ENCODE peak calls at places on chromosomes 2 and 18, in ten cellular contexts. O, L, D, P, U, T, X, C, K and Y are unnamed samples.

GRCh38 chr2:39160982-39161381 is 40.1 kb upstream of the SOS1 start:
- DNase-seq in O (peak; percentile 58), L (peak; percentile 70), D (no peak), P (no peak), U (no peak), T (no peak), X (no peak), C (no peak), K (no peak), Y (no peak)

GRCh38 chr2:17518212-17519154 is at the start of gene RAD51AP2:
- DNase-seq in O (peak; percentile 82), L (peak; percentile 66), D (peak; percentile 27), P (peak; percentile 46), U (peak; percentile 61), T (peak; percentile 16), X (peak; percentile 81), C (peak; percentile 61), K (no peak), Y (peak; percentile 74)

GRCh38 chr2:118380915-118381653 is 292.8 kb downstream of the INSIG2 start:
- DNase-seq in O (no peak), L (no peak), D (no peak), P (no peak), U (no peak), T (no peak), X (no peak), C (no peak), K (no peak), Y (no peak)

GRCh38 chr2:102735431-102736130 is 26.2 kb upstream of the TMEM182 start:
- DNase-seq in O (peak; percentile 12), L (peak; percentile 7), D (no peak), P (peak; percentile 36), U (no peak), T (peak; percentile 49), X (no peak), C (no peak), K (no peak), Y (no peak)

GRCh38 chr2:130338793-130339345 is 3.8 kb upstream of the IMP4 start:
- DNase-seq in O (no peak), L (no peak), D (no peak), P (no peak), U (no peak), T (no peak), X (no peak), C (no peak), K (no peak), Y (no peak)

GRCh38 chr2:175066411-175066810 is 61.2 kb upstream of the CHN1 start:
- DNase-seq in O (no peak), L (no peak), D (no peak), P (no peak), U (no peak), T (no peak), X (no peak), C (no peak), K (no peak), Y (no peak)

GRCh38 chr2:108620656-108621055 is 86.4 kb downstream of the LIMS1 start:
- DNase-seq in O (no peak), L (no peak), D (no peak), P (no peak), U (no peak), T (peak; percentile 61), X (no peak), C (no peak), K (no peak), Y (no peak)

GRCh38 chr2:39281391-39281790 is 37.6 kb upstream of the CDKL4 start:
- DNase-seq in O (no peak), L (no peak), D (no peak), P (no peak), U (no peak), T (no peak), X (no peak), C (no peak), K (no peak), Y (no peak)

GRCh38 chr18:48535956-48536355 is 2.9 kb upstream of the CTIF start:
- DNase-seq in O (no peak), L (no peak), D (no peak), P (no peak), U (no peak), T (no peak), X (no peak), C (no peak), K (no peak), Y (no peak)

GRCh38 chr18:45255142-45255890 is 360.0 kb upstream of the SLC14A2 start:
- DNase-seq in O (peak; percentile 89), L (peak; percentile 98), D (no peak), P (no peak), U (peak; percentile 83), T (no peak), X (no peak), C (no peak), K (no peak), Y (no peak)

GRCh38 chr2:204892506-204893255 is 347.4 kb downstream of the PARD3B start:
- DNase-seq in O (peak; percentile 56), L (peak; percentile 23), D (no peak), P (no peak), U (peak; percentile 67), T (no peak), X (no peak), C (no peak), K (no peak), Y (no peak)

GRCh38 chr2:1614564-1614963 is 129.8 kb downstream of the PXDN start:
- DNase-seq in O (no peak), L (no peak), D (no peak), P (no peak), U (no peak), T (no peak), X (no peak), C (no peak), K (no peak), Y (no peak)

GRCh38 chr18:42893991-42894390 is 221.5 kb downstream of the RIT2 start:
- DNase-seq in O (no peak), L (no peak), D (no peak), P (no peak), U (no peak), T (peak; percentile 87), X (no peak), C (no peak), K (no peak), Y (no peak)

GRCh38 chr2:96430394-96430988 is 74.7 kb downstream of the NEURL3 start:
- DNase-seq in O (no peak), L (no peak), D (no peak), P (no peak), U (no peak), T (no peak), X (no peak), C (no peak), K (no peak), Y (no peak)

GRCh38 chr2:170314744-170315447 is 136.9 kb downstream of the MYO3B start:
- DNase-seq in O (no peak), L (peak; percentile 2), D (no peak), P (no peak), U (peak; percentile 23), T (peak; percentile 17), X (no peak), C (no peak), K (no peak), Y (no peak)